ENCODE peak calls at places on chromosomes 2 and 18, in nine cellular contexts. X is spleen, D is AG04450, Z is fibroblast of mammary gland, C is foreskin fibroblast, V is A549, R is activated B cell treated with CpG ODN at 0.5 μM for 24 hours, E is cardiac muscle cell, S is ovary. H is an unnamed sample.
A peak's percentile ranks its signal among the peaks of the same experiment; 100 is the strongest.

GRCh38 chr18:13272411-13272810 is 53.9 kb downstream of the LDLRAD4 start:
- DNase-seq in Z (no peak), X (no peak), C (no peak), R (no peak), D (no peak), E (no peak), S (no peak), V (no peak), H (no peak)

GRCh38 chr2:197786010-197786877 is 1.1 kb upstream of the BOLL start:
- DNase-seq in R (peak; percentile 40), V (peak; percentile 35), X (peak; percentile 84), E (peak; percentile 40), D (no peak), S (no peak), C (peak; percentile 30), Z (no peak), H (peak; percentile 14)

GRCh38 chr18:56043691-56044090 is 455.7 kb upstream of the TCF4 start:
- DNase-seq in X (no peak), Z (no peak), S (no peak), D (no peak), R (no peak), V (no peak), E (no peak), C (no peak), H (peak; percentile 28)

GRCh38 chr2:172172513-172173217 is 70.0 kb upstream of the DLX2 start:
- DNase-seq in X (peak; percentile 92), R (no peak), E (peak; percentile 87), S (peak; percentile 73), V (peak; percentile 68), Z (peak; percentile 26), C (peak; percentile 86), D (no peak), H (peak; percentile 73)

GRCh38 chr2:126657146-126657635 is 1.2 kb downstream of the GYPC start:
- DNase-seq in R (no peak), E (no peak), V (no peak), S (peak; percentile 70), Z (peak; percentile 96), D (peak; percentile 92), C (peak; percentile 96), X (peak; percentile 88), H (peak; percentile 31)

GRCh38 chr2:120596990-120597594 is 138.6 kb upstream of the GLI2 start:
- DNase-seq in V (no peak), D (peak; percentile 24), S (peak; percentile 35), E (no peak), X (peak; percentile 37), Z (peak; percentile 89), R (no peak), C (peak; percentile 92), H (no peak)

GRCh38 chr2:138324068-138324771 is 177.3 kb upstream of the SPOPL start:
- DNase-seq in X (no peak), C (no peak), E (no peak), V (no peak), D (no peak), Z (no peak), R (no peak), S (no peak), H (no peak)

GRCh38 chr2:10333247-10333613 is 30.5 kb downstream of the HPCAL1 start:
- DNase-seq in C (no peak), Z (no peak), X (no peak), D (no peak), R (no peak), V (no peak), E (peak; percentile 18), S (no peak), H (no peak)

GRCh38 chr18:48673456-48674197 is 134.8 kb downstream of the CTIF start:
- DNase-seq in D (no peak), R (no peak), E (no peak), Z (peak; percentile 13), C (no peak), V (no peak), S (peak; percentile 7), X (peak; percentile 70), H (no peak)

GRCh38 chr2:5915926-5916325 is 223.7 kb downstream of the SOX11 start:
- DNase-seq in V (no peak), Z (no peak), R (no peak), S (no peak), D (peak; percentile 16), C (no peak), E (peak; percentile 62), X (no peak), H (peak; percentile 29)

GRCh38 chr2:210169871-210170441 is 1.3 kb downstream of the KANSL1L start:
- DNase-seq in V (no peak), Z (peak; percentile 89), E (peak; percentile 1), S (no peak), C (peak; percentile 68), D (no peak), X (no peak), R (no peak), H (no peak)

GRCh38 chr2:224925066-224925821 is 117.0 kb downstream of the DOCK10 start:
- DNase-seq in C (no peak), Z (no peak), S (no peak), X (no peak), V (no peak), E (no peak), D (no peak), R (no peak), H (no peak)

GRCh38 chr2:70558195-70558808 is 4.7 kb upstream of the TGFA start:
- DNase-seq in X (no peak), C (no peak), S (no peak), Z (no peak), E (no peak), D (no peak), V (no peak), R (no peak), H (no peak)
- TF ChIP-seq CTCF in X (no peak), C (no peak), S (no peak), Z (no peak), E (no peak), D (no peak), V (no peak), R (no peak), H (no peak)

GRCh38 chr18:57959278-57959677 is 84.7 kb upstream of the NEDD4L start:
- DNase-seq in E (peak; percentile 32), C (peak; percentile 67), D (peak; percentile 1), R (no peak), V (peak; percentile 67), X (no peak), Z (peak; percentile 65), S (no peak), H (peak; percentile 14)
- TF ChIP-seq CTCF in E (peak; percentile 49), C (peak; percentile 20), D (peak; percentile 44), R (no peak), V (peak; percentile 56), X (no peak), Z (peak; percentile 53), S (no peak), H (peak; percentile 56)

GRCh38 chr2:217973008-217973787 is 29.6 kb downstream of the TNS1 start:
- DNase-seq in C (no peak), V (no peak), Z (no peak), R (no peak), E (no peak), S (peak; percentile 33), X (peak; percentile 40), D (no peak), H (no peak)
- TF ChIP-seq CTCF in C (no peak), V (no peak), Z (no peak), R (no peak), E (no peak), S (no peak), X (no peak), D (no peak), H (no peak)

DNA sequence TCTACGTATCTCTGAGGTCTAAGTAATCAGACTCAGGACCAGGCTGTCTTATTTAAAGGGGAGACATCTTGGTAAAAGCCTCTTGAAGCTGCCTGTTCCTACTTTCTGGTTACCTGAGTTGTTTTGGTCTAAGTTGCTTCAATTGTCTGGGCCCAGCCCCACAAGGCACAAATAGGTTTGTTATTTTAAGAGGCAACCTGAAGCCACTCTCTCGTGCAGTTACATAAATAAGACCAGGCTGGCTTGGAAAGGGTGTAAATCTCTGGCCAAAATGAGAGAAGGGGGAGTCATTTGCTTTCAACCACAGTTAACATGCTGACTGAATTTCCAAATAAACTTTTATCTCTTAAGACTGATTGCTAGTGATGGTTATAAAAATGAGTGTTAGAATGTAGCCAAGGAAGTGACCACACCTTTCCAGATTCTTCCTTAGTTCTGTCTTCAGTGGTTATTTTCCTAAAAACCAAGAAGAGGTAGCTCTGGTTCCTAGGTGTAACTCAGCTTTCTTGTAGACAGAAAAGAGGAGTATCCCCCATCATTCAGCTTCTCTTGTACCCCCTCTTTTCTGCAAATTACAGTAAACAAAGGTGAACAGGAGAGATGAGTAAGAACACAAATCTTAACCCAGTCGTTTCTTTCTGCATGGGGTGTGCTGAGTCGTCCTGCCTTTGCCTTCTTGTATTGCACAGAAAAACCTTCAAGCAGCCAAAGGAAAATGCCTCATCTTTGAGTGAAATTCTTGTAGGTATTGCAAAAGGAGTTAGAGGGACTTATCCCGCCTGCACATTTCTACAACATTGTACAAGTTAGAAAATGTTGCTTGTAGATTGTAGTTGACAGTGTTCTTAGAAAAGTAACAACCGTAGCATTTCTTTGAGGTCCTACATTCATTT is 161.5 kb upstream of the NT5C1B start:
- DNase-seq in X (no peak), D (no peak), E (no peak), S (no peak), C (peak; percentile 70), Z (peak; percentile 61), V (no peak), R (no peak), H (no peak)
- TF ChIP-seq CTCF in X (no peak), D (no peak), E (no peak), S (no peak), C (no peak), Z (no peak), V (no peak), R (no peak), H (no peak)

GRCh38 chr2:108944601-108945241 is 44.3 kb downstream of the EDAR start:
- DNase-seq in V (no peak), D (no peak), E (no peak), Z (no peak), X (no peak), S (no peak), R (no peak), C (no peak), H (no peak)
- TF ChIP-seq CTCF in V (no peak), D (peak; percentile 20), E (no peak), Z (no peak), X (no peak), S (no peak), R (no peak), C (no peak), H (no peak)

DNA sequence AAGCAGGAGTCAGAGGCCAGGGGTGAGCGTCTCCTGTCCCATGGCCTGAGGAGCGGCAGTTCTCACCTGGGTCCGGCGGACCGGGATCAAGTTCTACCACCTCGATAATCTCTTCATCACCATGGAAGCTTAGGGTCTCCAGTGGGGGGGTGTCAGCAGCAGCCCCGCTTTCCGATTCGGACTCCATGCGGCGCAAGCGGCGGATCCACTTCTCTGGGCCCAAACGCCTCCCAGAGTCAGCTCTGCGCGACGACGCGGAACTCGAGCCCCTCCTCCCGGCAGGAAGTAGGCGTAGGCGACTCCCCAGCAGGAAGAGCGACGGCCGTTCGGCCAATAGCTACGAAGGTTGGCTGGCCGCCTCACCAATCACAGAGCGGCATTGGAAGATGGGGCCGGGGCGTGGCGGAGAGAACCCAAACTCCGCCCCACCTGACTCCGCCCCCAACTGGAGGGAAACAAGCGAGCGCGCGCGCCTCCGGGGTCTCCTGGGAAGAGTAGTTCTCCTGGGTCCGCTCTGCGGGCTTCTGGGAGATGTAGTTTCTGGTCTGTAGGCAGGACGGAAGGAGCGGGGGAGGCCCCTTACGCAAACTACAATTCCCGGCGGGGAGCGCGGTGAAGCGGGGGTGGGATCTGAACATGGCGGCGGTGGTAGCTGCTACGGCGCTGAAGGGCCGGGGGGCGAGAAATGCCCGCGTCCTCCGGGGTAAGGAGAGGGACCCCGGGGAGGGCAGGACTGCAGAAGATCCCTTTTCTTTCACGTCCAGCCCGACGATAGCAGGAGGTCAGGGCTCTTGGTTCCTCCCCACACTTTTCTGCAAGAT is at the start of the genes AAMP and PNKD:
- DNase-seq in C (peak; percentile 100), R (peak; percentile 100), E (peak; percentile 100), X (peak; percentile 100), S (peak; percentile 100), Z (peak; percentile 99), D (peak; percentile 99), V (peak; percentile 97), H (peak; percentile 100)
- TF ChIP-seq CTCF in C (no peak), R (no peak), E (peak; percentile 8), X (no peak), S (no peak), Z (no peak), D (peak; percentile 26), V (no peak), H (no peak)